ENCODE peak calls at places on chromosomes 3 and 15, in eight cellular contexts. B is activated CD8-positive, alpha-beta memory T cell treated with anti-CD3 and anti-CD28 coated beads, Interleukin-2, amount 10 ng/mL, durations not matched to agents 7 days and 5 days; N is ELF-1; V is cardiac fibroblast; O is hypothalamus; C is A549; H is stimulated activated CD4-positive, alpha-beta T cell treated with anti-CD3 and anti-CD28 coated beads, Interleukin-2, amount 100 ng/mL, for 48 hours; M is ELR. E is an unnamed sample.

GRCh38 chr3:187628169-187628568 is 42.0 kb downstream of the SST start:
- DNase-seq in N (peak), B (no peak), M (no peak), H (no peak), O (no peak), C (no peak), V (no peak), E (no peak)

GRCh38 chr3:39434574-39434973 is 28.1 kb downstream of the RPSA start:
- DNase-seq in C (no peak), N (no peak), O (no peak), M (peak), H (no peak), V (no peak), B (peak), E (no peak)

GRCh38 chr15:59373215-59373614 is 544 bp upstream of the MYO1E start:
- DNase-seq in O (no peak), H (no peak), N (no peak), V (no peak), C (no peak), M (no peak), B (no peak), E (no peak)

GRCh38 chr3:170352936-170353335 is 4.6 kb upstream of the SKIL start:
- DNase-seq in B (no peak), C (no peak), O (no peak), V (no peak), H (no peak), M (no peak), N (no peak), E (peak)

GRCh38 chr15:74200394-74200793 is 2.2 kb downstream of the STRA6 start:
- DNase-seq in H (no peak), V (peak), C (peak), B (no peak), N (no peak), O (no peak), M (peak), E (no peak)

GRCh38 chr3:187942658-187943241 is 197.5 kb upstream of the BCL6 start:
- DNase-seq in C (no peak), B (no peak), O (no peak), M (no peak), N (no peak), H (no peak), V (no peak), E (no peak)

GRCh38 chr3:15794303-15794771 is 3.4 kb downstream of the ANKRD28 start:
- DNase-seq in M (peak), O (no peak), C (no peak), H (no peak), N (no peak), B (peak), V (peak), E (peak)

GRCh38 chr15:77057072-77057471 is 13.8 kb downstream of the TSPAN3 start:
- DNase-seq in C (no peak), M (no peak), N (no peak), V (no peak), H (no peak), O (no peak), B (no peak), E (no peak)

GRCh38 chr3:35724106-35724505 is 84.8 kb downstream of the ARPP21 start:
- DNase-seq in N (no peak), O (no peak), H (no peak), V (no peak), C (no peak), M (no peak), B (no peak), E (no peak)

GRCh38 chr3:16583551-16583950 is 21.7 kb downstream of the DAZL start:
- DNase-seq in V (no peak), O (no peak), N (no peak), C (no peak), B (no peak), M (peak), H (no peak), E (no peak)

GRCh38 chr3:174439621-174440349 is 419.3 kb upstream of the NAALADL2 start:
- DNase-seq in C (peak), B (no peak), V (peak), H (no peak), N (peak), M (peak), O (peak), E (no peak)

GRCh38 chr3:129180461-129180860 is 3.2 kb downstream of the CNBP start:
- DNase-seq in O (no peak), B (no peak), V (peak), C (no peak), H (no peak), M (no peak), N (no peak), E (no peak)

GRCh38 chr3:59704292-59704691 is 654.5 kb upstream of the CFAP20DC start:
- DNase-seq in B (no peak), H (no peak), N (no peak), M (no peak), O (no peak), V (no peak), C (no peak), E (no peak)

GRCh38 chr15:52780172-52780980 is 9.8 kb downstream of the ONECUT1 start:
- DNase-seq in V (peak), N (peak), H (peak), C (peak), O (peak), B (peak), M (peak), E (peak)

GRCh38 chr3:174786825-174787224 is 72.3 kb upstream of the NAALADL2 start:
- DNase-seq in N (no peak), B (no peak), V (no peak), H (no peak), M (no peak), O (no peak), C (no peak), E (no peak)

GRCh38 chr3:125498630-125499029 is 21.4 kb downstream of the SNX4 start:
- DNase-seq in M (no peak), H (no peak), N (no peak), V (no peak), C (no peak), B (no peak), O (no peak), E (no peak)

GRCh38 chr3:157494581-157495281 is 8.5 kb downstream of the VEPH1 start:
- DNase-seq in H (no peak), N (no peak), O (no peak), V (peak), M (no peak), B (no peak), C (no peak), E (no peak)

GRCh38 chr3:13021141-13021933 is 51.9 kb downstream of the IQSEC1 start:
- DNase-seq in B (no peak), M (no peak), V (no peak), H (no peak), O (no peak), C (no peak), N (peak), E (no peak)

GRCh38 chr15:84749111-84749991 is 959 bp downstream of the ZNF592 start:
- DNase-seq in H (peak), C (no peak), B (peak), O (peak), N (peak), M (peak), V (peak), E (peak)

GRCh38 chr3:161637559-161637958 is 141.0 kb downstream of the OTOL1 start:
- DNase-seq in H (no peak), O (no peak), V (no peak), M (no peak), N (peak), C (no peak), B (no peak), E (no peak)

GRCh38 chr3:33658971-33659848 is 58.8 kb downstream of the CLASP2 start:
- DNase-seq in M (peak), O (peak), B (peak), C (peak), N (peak), V (peak), H (no peak), E (no peak)

GRCh38 chr3:112814256-112814655 is 32.4 kb downstream of the CD200R1L start:
- DNase-seq in M (peak), H (no peak), N (no peak), C (peak), V (peak), O (no peak), B (no peak), E (no peak)

GRCh38 chr3:18891641-18892040 is 256.7 kb upstream of the KCNH8 start:
- DNase-seq in M (no peak), H (no peak), N (no peak), B (peak), O (no peak), V (no peak), C (no peak), E (peak)

GRCh38 chr15:57610130-57610529 is 18.4 kb downstream of the MYZAP start:
- DNase-seq in M (peak), H (no peak), C (peak), O (peak), N (no peak), V (peak), B (no peak), E (no peak)

GRCh38 chr3:158152186-158152585 is 42.3 kb downstream of the RSRC1 start:
- DNase-seq in C (no peak), H (no peak), N (no peak), O (no peak), M (peak), V (peak), B (peak), E (no peak)

GRCh38 chr15:96225642-96226259 is 104.7 kb upstream of the NR2F2 start:
- DNase-seq in V (no peak), C (no peak), M (no peak), H (no peak), O (no peak), B (no peak), N (no peak), E (no peak)

GRCh38 chr15:35842631-35843030 is 296.7 kb upstream of the DPH6 start:
- DNase-seq in N (no peak), O (no peak), V (no peak), C (no peak), M (no peak), H (no peak), B (no peak), E (no peak)

GRCh38 chr3:37443363-37444035 is 269.1 kb upstream of the LRRFIP2 start:
- DNase-seq in N (peak), C (no peak), V (no peak), H (no peak), O (no peak), M (no peak), B (no peak), E (no peak)

GRCh38 chr15:40115670-40116093 is 7.0 kb upstream of the BMF start:
- DNase-seq in N (peak), M (no peak), V (peak), B (peak), O (peak), C (no peak), H (no peak), E (no peak)

GRCh38 chr3:189664311-189664710 is 33.1 kb downstream of the TP63 start:
- DNase-seq in O (no peak), H (no peak), B (no peak), V (peak), M (peak), N (no peak), C (peak), E (no peak)

GRCh38 chr3:15102833-15103232 is 3.9 kb upstream of the RBSN start:
- DNase-seq in V (no peak), M (no peak), B (no peak), H (no peak), N (no peak), O (no peak), C (no peak), E (no peak)

GRCh38 chr3:159548675-159549335 is 439.8 kb upstream of the IL12A start:
- DNase-seq in N (no peak), O (no peak), C (no peak), M (peak), B (no peak), H (no peak), V (peak), E (no peak)

GRCh38 chr15:37880009-37880834 is 54.2 kb upstream of the TMCO5A start:
- DNase-seq in O (no peak), C (peak), N (peak), V (peak), H (no peak), B (no peak), M (peak), E (no peak)

GRCh38 chr3:189392969-189393368 is 221.2 kb downstream of the TPRG1 start:
- DNase-seq in N (peak), O (no peak), H (no peak), M (peak), V (peak), C (peak), B (no peak), E (no peak)

GRCh38 chr15:48062476-48062875 is 58.3 kb upstream of the SLC24A5 start:
- DNase-seq in C (no peak), N (no peak), B (no peak), M (peak), H (no peak), V (no peak), O (peak), E (no peak)

GRCh38 chr3:170787464-170787863 is 82.5 kb downstream of the RPL22L1 start:
- DNase-seq in C (no peak), H (no peak), V (no peak), B (no peak), N (no peak), M (no peak), O (no peak), E (no peak)

E was measured in CD4-positive, alpha-beta memory T cell.